ENCODE peak calls at places on chromosomes 5 and 9, in six cellular contexts. W is IMR-90; I is progenitor cell of endocrine pancreas; S is CD4-positive, alpha-beta T cell; Q is transverse colon; F is mesothelial cell of epicardium. O is an unnamed sample.

GRCh38 chr9:109401169-109401989 is 80.5 kb upstream of the EPB41L4B start:
- DNase-seq in W (peak), I (peak), S (no peak), Q (peak), F (peak), O (peak)

GRCh38 chr9:106859957-106860715 is 2.8 kb upstream of the ZNF462 start:
- DNase-seq in W (no peak), I (peak), S (no peak), Q (peak), F (peak), O (peak)

GRCh38 chr9:137205126-137206069 is at the start of the genes NDOR1 and TMEM203:
- DNase-seq in W (peak), I (peak), S (peak), Q (peak), F (peak), O (peak)

GRCh38 chr5:139458580-139459407 is 3.7 kb downstream of the ECSCR start:
- DNase-seq in W (peak), I (no peak), S (peak), Q (peak), F (no peak), O (no peak)

GRCh38 chr9:136385015-136385414 is 11.5 kb upstream of the CARD9 start:
- DNase-seq in W (no peak), I (no peak), S (no peak), Q (no peak), F (no peak), O (no peak)

GRCh38 chr5:172872997-172873491 is 39.0 kb downstream of the ERGIC1 start:
- DNase-seq in W (peak), I (no peak), S (no peak), Q (peak), F (no peak), O (no peak)

GRCh38 chr5:61881821-61882220 is 424.2 kb upstream of the KIF2A start:
- DNase-seq in W (peak), I (no peak), S (no peak), Q (no peak), F (no peak), O (no peak)

GRCh38 chr9:88477300-88477751 is 57.7 kb upstream of the NXNL2 start:
- DNase-seq in W (peak), I (no peak), S (no peak), Q (no peak), F (no peak), O (no peak)

GRCh38 chr5:131795879-131796792 is 681 bp downstream of the FNIP1 start:
- DNase-seq in W (peak), I (peak), S (no peak), Q (peak), F (peak), O (peak)

GRCh38 chr9:38382141-38382540 is 10.4 kb upstream of the ALDH1B1 start:
- DNase-seq in W (no peak), I (no peak), S (no peak), Q (no peak), F (no peak), O (no peak)

GRCh38 chr5:59598547-59598874 is 295.0 kb downstream of the PDE4D start:
- DNase-seq in W (no peak), I (no peak), S (no peak), Q (peak), F (no peak), O (no peak)

DNA sequence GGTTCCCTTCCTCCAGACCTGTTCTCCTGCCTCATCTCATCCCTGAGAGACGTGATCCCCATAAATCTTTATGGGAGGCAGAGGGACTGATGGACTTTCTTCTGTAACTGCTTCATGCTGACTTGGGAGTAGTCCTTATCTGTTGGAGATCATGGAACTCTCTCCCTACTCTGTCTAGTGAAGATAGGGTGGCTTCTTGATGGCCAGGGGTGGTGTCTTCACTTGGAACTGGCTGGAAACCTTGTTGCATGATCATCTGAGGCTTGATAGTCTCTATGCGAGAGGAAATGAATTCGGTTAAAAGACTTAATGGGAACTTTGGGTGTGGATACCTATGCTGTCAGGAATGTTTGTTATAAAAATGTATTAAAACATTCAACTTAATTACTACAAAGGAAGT is 7.2 kb upstream of the GM2A start:
- DNase-seq in W (no peak), I (no peak), S (no peak), Q (no peak), F (no peak), O (no peak)
- TF ChIP-seq CTCF in W (no peak), I (no peak), S (no peak), Q (no peak), F (no peak), O (no peak)

GRCh38 chr9:12884736-12885395 is 110.0 kb downstream of the LURAP1L start:
- DNase-seq in W (peak), I (no peak), S (no peak), Q (no peak), F (no peak), O (no peak)
- TF ChIP-seq CTCF in W (peak), I (peak), S (no peak), Q (peak), F (no peak), O (no peak)

GRCh38 chr5:53092242-53092641 is 17.3 kb downstream of the MOCS2 start:
- DNase-seq in W (no peak), I (no peak), S (no peak), Q (no peak), F (no peak), O (no peak)

GRCh38 chr5:53090229-53090628 is 19.3 kb downstream of the MOCS2 start:
- DNase-seq in W (no peak), I (no peak), S (no peak), Q (no peak), F (no peak), O (no peak)

GRCh38 chr5:53089481-53089976 is 20.0 kb downstream of the MOCS2 start:
- DNase-seq in W (peak), I (no peak), S (no peak), Q (no peak), F (no peak), O (no peak)

GRCh38 chr5:53087596-53087995 is 22.0 kb downstream of the MOCS2 start:
- DNase-seq in W (no peak), I (no peak), S (no peak), Q (no peak), F (no peak), O (no peak)

GRCh38 chr5:53091304-53091703 is 18.3 kb downstream of the MOCS2 start:
- DNase-seq in W (peak), I (no peak), S (no peak), Q (no peak), F (no peak), O (no peak)
- TF ChIP-seq CTCF in W (no peak), I (no peak), S (no peak), Q (no peak), F (no peak), O (no peak)

GRCh38 chr5:145233461-145233860 is 601.7 kb downstream of the PRELID2 start:
- DNase-seq in W (no peak), I (no peak), S (no peak), Q (no peak), F (no peak), O (no peak)

GRCh38 chr5:145236127-145236526 is 599.0 kb downstream of the PRELID2 start:
- DNase-seq in W (peak), I (no peak), S (no peak), Q (no peak), F (no peak), O (no peak)

GRCh38 chr5:145243016-145243415 is 592.1 kb downstream of the PRELID2 start:
- DNase-seq in W (no peak), I (no peak), S (no peak), Q (no peak), F (no peak), O (no peak)

GRCh38 chr5:145236966-145237365 is 598.2 kb downstream of the PRELID2 start:
- DNase-seq in W (peak), I (no peak), S (no peak), Q (no peak), F (no peak), O (no peak)

GRCh38 chr5:145237843-145238242 is 597.3 kb downstream of the PRELID2 start:
- DNase-seq in W (peak), I (peak), S (no peak), Q (peak), F (no peak), O (peak)
- TF ChIP-seq CTCF in W (peak), I (peak), S (no peak), Q (peak), F (peak), O (peak)

GRCh38 chr5:663436-664342 is 29.5 kb downstream of the TPPP start:
- DNase-seq in W (no peak), I (no peak), S (no peak), Q (peak), F (no peak), O (peak)
- TF ChIP-seq CTCF in W (no peak), I (no peak), S (no peak), Q (peak), F (no peak), O (no peak)

DNA sequence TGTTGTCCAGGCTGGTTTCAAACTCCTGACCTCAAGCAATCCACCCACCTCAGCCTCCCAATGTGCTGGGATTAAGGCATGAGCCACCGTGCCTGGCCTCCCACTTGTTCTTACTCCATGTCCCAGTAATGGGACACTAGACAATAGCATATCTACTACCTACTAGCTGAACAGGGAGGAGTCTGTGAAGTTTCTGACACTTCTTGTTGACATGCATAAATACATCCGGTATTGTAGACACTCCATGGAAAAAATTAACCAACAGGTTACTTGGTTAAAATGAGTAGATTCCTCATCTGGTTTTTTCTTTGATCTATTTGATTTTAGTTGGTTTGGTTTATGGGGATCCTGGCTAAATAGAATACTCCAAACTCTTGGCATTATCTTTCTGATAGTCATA is 88.3 kb downstream of the SFXN1 start:
- DNase-seq in W (no peak), I (no peak), S (no peak), Q (no peak), F (no peak), O (no peak)
- TF ChIP-seq CTCF in W (no peak), I (no peak), S (no peak), Q (no peak), F (no peak), O (no peak)